ENCODE peak calls at places on chromosomes 1 and 21, in eight cellular contexts. Z, W, O, T, F, R, U and V are unnamed samples.

GRCh38 chr21:45984584-45985095 is 3.1 kb downstream of the COL6A1 start:
- DNase-seq in Z (no peak), W (no peak), O (no peak), T (no peak), F (no peak), R (no peak), U (no peak), V (no peak)

GRCh38 chr1:63148825-63149645 is 173.3 kb upstream of the FOXD3 start:
- DNase-seq in Z (peak), W (no peak), O (no peak), T (peak), F (no peak), R (no peak), U (peak), V (no peak)

GRCh38 chr1:10178602-10179407 is 31.6 kb upstream of the KIF1B start:
- DNase-seq in Z (peak), W (no peak), O (no peak), T (no peak), F (no peak), R (no peak), U (no peak), V (no peak)

GRCh38 chr1:226737819-226738420 is 1.2 kb downstream of the ITPKB start:
- DNase-seq in Z (peak), W (peak), O (peak), T (no peak), F (no peak), R (no peak), U (peak), V (peak)

GRCh38 chr1:116311756-116312691 is 61.0 kb upstream of the ATP1A1 start:
- DNase-seq in Z (no peak), W (peak), O (no peak), T (no peak), F (no peak), R (no peak), U (no peak), V (no peak)

GRCh38 chr1:50700226-50701020 is 259.6 kb downstream of the FAF1 start:
- DNase-seq in Z (peak), W (no peak), O (no peak), T (no peak), F (no peak), R (no peak), U (no peak), V (no peak)

GRCh38 chr21:44413566-44414290 is 41.6 kb upstream of the LRRC3 start:
- DNase-seq in Z (no peak), W (peak), O (no peak), T (no peak), F (no peak), R (no peak), U (no peak), V (no peak)

GRCh38 chr21:32946654-32947053 is 79.1 kb upstream of the OLIG2 start:
- DNase-seq in Z (no peak), W (no peak), O (no peak), T (no peak), F (no peak), R (no peak), U (no peak), V (no peak)

GRCh38 chr1:24967555-24967954 is 37.5 kb upstream of the RUNX3 start:
- DNase-seq in Z (no peak), W (no peak), O (no peak), T (no peak), F (no peak), R (no peak), U (no peak), V (no peak)

GRCh38 chr1:183841950-183842816 is 37.3 kb downstream of the RGL1 start:
- DNase-seq in Z (no peak), W (peak), O (peak), T (peak), F (peak), R (peak), U (peak), V (no peak)

GRCh38 chr1:74684301-74684700 is 10.7 kb upstream of the ERICH3 start:
- DNase-seq in Z (no peak), W (no peak), O (no peak), T (no peak), F (no peak), R (no peak), U (no peak), V (no peak)

GRCh38 chr1:111515291-111516007 is 12.0 kb upstream of the ADORA3 start:
- DNase-seq in Z (no peak), W (peak), O (no peak), T (no peak), F (no peak), R (no peak), U (peak), V (peak)

GRCh38 chr1:3771108-3772026 is 1.2 kb upstream of the SMIM1 start:
- DNase-seq in Z (no peak), W (no peak), O (no peak), T (no peak), F (no peak), R (no peak), U (no peak), V (no peak)

GRCh38 chr1:96634863-96635262 is 86.7 kb upstream of the PTBP2 start:
- DNase-seq in Z (peak), W (no peak), O (no peak), T (no peak), F (no peak), R (no peak), U (peak), V (no peak)

GRCh38 chr1:99181892-99182291 is 82.4 kb upstream of the PLPPR4 start:
- DNase-seq in Z (no peak), W (no peak), O (no peak), T (no peak), F (no peak), R (no peak), U (no peak), V (no peak)

GRCh38 chr1:94408104-94408503 is 10.1 kb upstream of the ABCD3 start:
- DNase-seq in Z (no peak), W (no peak), O (no peak), T (no peak), F (no peak), R (no peak), U (peak), V (no peak)

GRCh38 chr21:39098696-39099111 is 84.5 kb downstream of the PSMG1 start:
- DNase-seq in Z (no peak), W (no peak), O (no peak), T (no peak), F (no peak), R (no peak), U (no peak), V (no peak)

GRCh38 chr1:17158961-17159360 is 39.7 kb upstream of the PADI2 start:
- DNase-seq in Z (no peak), W (no peak), O (no peak), T (no peak), F (no peak), R (peak), U (no peak), V (no peak)

GRCh38 chr1:24318988-24319863 is at the start of gene GRHL3:
- DNase-seq in Z (no peak), W (no peak), O (peak), T (no peak), F (no peak), R (no peak), U (peak), V (no peak)

GRCh38 chr1:244057474-244058385 is 6.6 kb downstream of the ZBTB18 start:
- DNase-seq in Z (no peak), W (no peak), O (no peak), T (no peak), F (no peak), R (no peak), U (no peak), V (no peak)

GRCh38 chr1:247487057-247487456 is 29.2 kb upstream of the OR2B11 start:
- DNase-seq in Z (no peak), W (no peak), O (peak), T (no peak), F (peak), R (peak), U (peak), V (no peak)

GRCh38 chr1:26826261-26827201 is at the start of gene ZDHHC18:
- DNase-seq in Z (peak), W (peak), O (peak), T (no peak), F (no peak), R (no peak), U (peak), V (no peak)

GRCh38 chr1:198771562-198772153 is 132.8 kb downstream of the PTPRC start:
- DNase-seq in Z (peak), W (no peak), O (no peak), T (no peak), F (peak), R (peak), U (peak), V (no peak)

GRCh38 chr1:10117865-10118264 is 85.1 kb downstream of the UBE4B start:
- DNase-seq in Z (no peak), W (no peak), O (no peak), T (no peak), F (no peak), R (no peak), U (no peak), V (no peak)

GRCh38 chr1:64047549-64047969 is 155.9 kb upstream of the UBE2U start:
- DNase-seq in Z (no peak), W (no peak), O (no peak), T (no peak), F (no peak), R (no peak), U (no peak), V (no peak)

GRCh38 chr1:28002600-28002999 is 42.8 kb downstream of the XKR8 start:
- DNase-seq in Z (no peak), W (no peak), O (no peak), T (no peak), F (no peak), R (no peak), U (no peak), V (no peak)

GRCh38 chr1:70745199-70745598 is 302.4 kb downstream of the PTGER3 start:
- DNase-seq in Z (peak), W (no peak), O (no peak), T (no peak), F (no peak), R (no peak), U (peak), V (no peak)

GRCh38 chr1:47023268-47024137 is at the start of gene CYP4X1:
- DNase-seq in Z (no peak), W (peak), O (peak), T (no peak), F (no peak), R (no peak), U (peak), V (no peak)

GRCh38 chr1:26388791-26389445 is 16.4 kb upstream of the ZNF683 start:
- DNase-seq in Z (no peak), W (no peak), O (no peak), T (no peak), F (no peak), R (no peak), U (peak), V (no peak)

GRCh38 chr1:73104749-73105148 is 822.4 kb upstream of the NEGR1 start:
- DNase-seq in Z (no peak), W (no peak), O (no peak), T (no peak), F (no peak), R (no peak), U (no peak), V (no peak)

GRCh38 chr1:14878951-14879350 is 274.6 kb upstream of the TMEM51 start:
- DNase-seq in Z (no peak), W (no peak), O (no peak), T (no peak), F (no peak), R (no peak), U (no peak), V (no peak)

GRCh38 chr1:190353538-190354101 is 124.0 kb downstream of the BRINP3 start:
- DNase-seq in Z (no peak), W (no peak), O (no peak), T (no peak), F (no peak), R (no peak), U (no peak), V (no peak)

GRCh38 chr21:41377715-41378114 is 15.9 kb downstream of the MX2 start:
- DNase-seq in Z (no peak), W (no peak), O (no peak), T (no peak), F (no peak), R (no peak), U (no peak), V (no peak)

GRCh38 chr1:161258439-161259386 is at the start of gene PCP4L1:
- DNase-seq in Z (peak), W (no peak), O (peak), T (no peak), F (no peak), R (peak), U (peak), V (no peak)

GRCh38 chr21:34020005-34020847 is 53.2 kb upstream of the MRPS6 start:
- DNase-seq in Z (peak), W (no peak), O (no peak), T (no peak), F (peak), R (no peak), U (no peak), V (no peak)

GRCh38 chr1:220786337-220787068 is at the start of gene MTARC1:
- DNase-seq in Z (peak), W (peak), O (peak), T (no peak), F (no peak), R (no peak), U (peak), V (peak)
- H3K4me3 ChIP-seq in Z (peak), W (peak), O (peak), T (peak), F (no peak), R (peak), U (peak), V (peak)

DNA sequence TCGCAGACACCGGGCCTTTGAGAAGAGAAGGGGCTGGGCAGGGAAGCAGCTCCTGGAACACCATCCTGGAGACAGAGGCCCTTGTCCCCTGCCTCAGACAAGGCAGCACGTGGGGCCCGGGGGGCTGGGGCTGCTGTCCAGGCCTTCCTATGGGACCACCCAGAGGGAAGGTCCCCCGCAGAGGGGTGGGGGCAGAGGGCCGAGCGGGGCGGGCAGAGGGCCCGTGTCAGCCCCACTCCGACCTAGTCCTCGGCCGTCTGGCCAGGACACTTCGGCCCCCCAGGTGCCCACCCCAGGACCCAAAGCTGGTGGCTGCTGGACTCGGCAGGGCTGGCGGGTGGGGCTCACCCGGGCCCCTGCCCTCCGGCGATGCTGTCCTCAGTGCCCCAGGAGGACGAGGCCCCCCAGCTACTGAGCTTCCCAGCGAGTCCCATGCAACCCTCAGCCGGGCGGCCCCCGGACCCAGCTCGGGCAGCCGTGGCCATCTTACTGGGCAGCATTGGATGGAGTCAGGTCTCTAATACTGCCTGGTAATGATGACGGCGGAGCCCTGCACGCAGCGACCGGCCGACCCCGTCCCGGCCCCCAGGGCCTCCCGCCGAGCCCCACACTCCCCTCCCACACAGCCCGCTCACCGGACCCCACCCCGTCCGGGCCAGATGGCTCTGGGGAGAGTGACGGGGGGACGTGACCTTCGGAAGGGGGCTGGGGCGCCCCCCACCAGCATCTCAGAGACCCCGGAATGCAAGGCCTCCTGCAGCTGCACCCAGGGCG is 6.9 kb upstream of the TTLL10 start:
- DNase-seq in Z (no peak), W (no peak), O (no peak), T (no peak), F (no peak), R (no peak), U (no peak), V (no peak)
- H3K4me3 ChIP-seq in Z (no peak), W (no peak), O (peak), T (no peak), F (no peak), R (no peak), U (no peak), V (no peak)

DNA sequence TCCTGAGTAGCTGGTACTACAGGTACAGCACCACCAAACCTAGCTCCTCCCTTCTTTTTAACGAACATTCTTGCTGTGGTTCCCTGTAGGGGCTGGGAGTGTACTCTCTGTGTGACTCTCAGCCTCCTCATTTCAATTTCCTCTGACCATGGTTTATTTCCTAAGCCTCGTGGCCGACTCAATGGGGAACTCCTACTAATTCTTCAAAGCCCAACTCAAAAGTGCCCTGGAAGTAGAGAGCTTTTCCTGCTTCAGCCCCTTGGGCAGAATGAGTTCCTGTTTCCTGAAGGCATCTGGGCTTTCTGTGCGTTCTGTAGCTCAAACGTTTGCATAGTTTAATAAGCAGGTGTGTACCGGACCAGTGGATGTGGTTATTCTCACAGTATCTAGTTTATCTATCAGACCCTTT is 70.9 kb upstream of the ACOT11 start:
- DNase-seq in Z (no peak), W (no peak), O (no peak), T (no peak), F (no peak), R (no peak), U (no peak), V (no peak)
- H3K4me3 ChIP-seq in Z (no peak), W (no peak), O (no peak), T (no peak), F (no peak), R (no peak), U (no peak), V (no peak)

DNA sequence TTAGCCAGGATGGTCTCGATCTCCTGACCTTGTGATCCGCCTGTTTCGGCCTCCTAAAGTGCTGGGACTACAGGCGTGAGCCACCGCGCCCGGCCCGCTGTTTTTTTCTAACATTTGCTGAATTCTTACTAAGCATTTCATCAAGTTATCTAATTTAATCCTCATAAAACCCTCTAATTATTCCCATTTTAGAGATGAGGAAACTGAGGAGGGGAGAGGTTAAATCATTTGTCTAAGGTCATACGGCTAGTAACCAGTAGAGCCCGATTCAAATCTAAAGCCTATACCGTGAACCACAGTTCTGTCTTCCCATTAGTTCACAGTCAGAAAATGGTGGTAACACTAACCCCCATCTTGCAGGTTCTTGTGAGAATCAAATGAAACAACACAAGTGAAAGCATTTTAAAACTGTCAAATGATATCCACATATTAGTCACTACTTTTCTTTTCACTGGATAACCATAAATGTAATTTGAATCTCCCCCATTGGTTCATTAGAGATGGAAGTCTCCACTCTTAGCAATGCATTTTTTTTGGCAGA is 10.6 kb downstream of the HEYL start:
- DNase-seq in Z (no peak), W (no peak), O (no peak), T (no peak), F (no peak), R (no peak), U (no peak), V (no peak)
- H3K4me3 ChIP-seq in Z (no peak), W (no peak), O (no peak), T (no peak), F (no peak), R (no peak), U (no peak), V (no peak)

DNA sequence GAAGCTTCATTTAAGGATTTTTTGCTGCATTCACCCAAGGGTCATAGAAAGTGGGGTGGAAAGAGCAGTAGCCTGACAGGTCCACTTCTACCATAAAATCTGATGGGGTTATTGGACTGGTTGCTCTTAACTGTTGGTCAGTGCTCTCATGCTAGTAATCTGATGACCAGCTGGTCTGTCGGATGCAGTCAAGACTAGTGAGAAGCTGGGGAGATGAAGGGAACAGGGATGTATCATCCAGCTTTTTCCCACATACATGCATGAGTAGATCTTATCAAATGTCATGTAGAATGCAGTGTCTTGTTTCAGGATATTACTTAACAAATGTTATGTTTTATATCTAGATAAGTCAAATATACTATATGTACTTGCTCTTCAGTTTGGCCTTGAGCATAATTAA is 11.1 kb downstream of the ATP1B1 start:
- DNase-seq in Z (no peak), W (no peak), O (no peak), T (no peak), F (no peak), R (no peak), U (no peak), V (no peak)
- H3K4me3 ChIP-seq in Z (no peak), W (no peak), O (no peak), T (no peak), F (no peak), R (no peak), U (no peak), V (no peak)